ENCODE peak calls at places on chromosome 11, in eight cellular contexts. One of them, this sample, is unnamed.

GRCh38 chr11:75966546-75967287 is 151.7 kb downstream of the UVRAG start:
- DNase-seq in CD4-positive, alpha-beta T cell: no peak
- DNase-seq in SW480: no peak
- DNase-seq in NCI-H2081: no peak
- DNase-seq in progenitor cell of endocrine pancreas: no peak
- DNase-seq in AG10803: peak
- DNase-seq in NCI-H1930: no peak
- DNase-seq in SJSA1: no peak
- DNase-seq in this sample: no peak

GRCh38 chr11:76094729-76095128 is 111.6 kb downstream of the WNT11 start:
- DNase-seq in NCI-H1930: no peak
- DNase-seq in NCI-H2081: no peak
- DNase-seq in SW480: no peak
- DNase-seq in progenitor cell of endocrine pancreas: no peak
- DNase-seq in CD4-positive, alpha-beta T cell: no peak
- DNase-seq in SJSA1: no peak
- DNase-seq in AG10803: no peak
- DNase-seq in this sample: no peak

GRCh38 chr11:9701799-9702198 is 37.9 kb downstream of the SWAP70 start:
- DNase-seq in CD4-positive, alpha-beta T cell: no peak
- DNase-seq in SW480: no peak
- DNase-seq in NCI-H1930: no peak
- DNase-seq in SJSA1: no peak
- DNase-seq in NCI-H2081: no peak
- DNase-seq in progenitor cell of endocrine pancreas: no peak
- DNase-seq in AG10803: no peak
- DNase-seq in this sample: no peak

GRCh38 chr11:109405671-109406070 is 16.3 kb upstream of the C11orf87 start:
- DNase-seq in NCI-H2081: no peak
- DNase-seq in SJSA1: no peak
- DNase-seq in AG10803: no peak
- DNase-seq in NCI-H1930: no peak
- DNase-seq in CD4-positive, alpha-beta T cell: no peak
- DNase-seq in SW480: no peak
- DNase-seq in progenitor cell of endocrine pancreas: no peak
- DNase-seq in this sample: no peak

GRCh38 chr11:132158091-132158490 is 787.7 kb downstream of the NTM start:
- DNase-seq in NCI-H2081: peak
- DNase-seq in CD4-positive, alpha-beta T cell: no peak
- DNase-seq in progenitor cell of endocrine pancreas: no peak
- DNase-seq in NCI-H1930: peak
- DNase-seq in AG10803: peak
- DNase-seq in SJSA1: no peak
- DNase-seq in SW480: peak
- DNase-seq in this sample: no peak

GRCh38 chr11:122843281-122844150 is 5.2 kb downstream of the CRTAM start:
- DNase-seq in CD4-positive, alpha-beta T cell: no peak
- DNase-seq in SJSA1: no peak
- DNase-seq in NCI-H1930: no peak
- DNase-seq in NCI-H2081: peak
- DNase-seq in SW480: no peak
- DNase-seq in progenitor cell of endocrine pancreas: no peak
- DNase-seq in AG10803: no peak
- DNase-seq in this sample: no peak

GRCh38 chr11:111652184-111652583 is 49.9 kb downstream of the SIK2 start:
- DNase-seq in progenitor cell of endocrine pancreas: no peak
- DNase-seq in NCI-H2081: no peak
- DNase-seq in SW480: no peak
- DNase-seq in NCI-H1930: no peak
- DNase-seq in CD4-positive, alpha-beta T cell: no peak
- DNase-seq in AG10803: peak
- DNase-seq in SJSA1: no peak
- DNase-seq in this sample: no peak

GRCh38 chr11:93143800-93144199 is 54.0 kb downstream of the SLC36A4 start:
- DNase-seq in SJSA1: no peak
- DNase-seq in NCI-H2081: no peak
- DNase-seq in AG10803: no peak
- DNase-seq in SW480: no peak
- DNase-seq in NCI-H1930: no peak
- DNase-seq in CD4-positive, alpha-beta T cell: no peak
- DNase-seq in progenitor cell of endocrine pancreas: no peak
- DNase-seq in this sample: no peak

GRCh38 chr11:33515347-33515746 is 185.3 kb downstream of the C11orf91 start:
- DNase-seq in NCI-H2081: no peak
- DNase-seq in AG10803: peak
- DNase-seq in CD4-positive, alpha-beta T cell: no peak
- DNase-seq in NCI-H1930: no peak
- DNase-seq in SW480: no peak
- DNase-seq in SJSA1: no peak
- DNase-seq in progenitor cell of endocrine pancreas: no peak
- DNase-seq in this sample: no peak

GRCh38 chr11:12625438-12626071 is 48.7 kb upstream of the TEAD1 start:
- DNase-seq in SJSA1: peak
- DNase-seq in progenitor cell of endocrine pancreas: no peak
- DNase-seq in NCI-H1930: no peak
- DNase-seq in AG10803: peak
- DNase-seq in NCI-H2081: no peak
- DNase-seq in SW480: no peak
- DNase-seq in CD4-positive, alpha-beta T cell: no peak
- DNase-seq in this sample: no peak

GRCh38 chr11:27216268-27217149 is 146.5 kb downstream of the CCDC34 start:
- DNase-seq in progenitor cell of endocrine pancreas: no peak
- DNase-seq in SJSA1: no peak
- DNase-seq in NCI-H2081: peak
- DNase-seq in SW480: no peak
- DNase-seq in AG10803: peak
- DNase-seq in CD4-positive, alpha-beta T cell: no peak
- DNase-seq in NCI-H1930: no peak
- DNase-seq in this sample: no peak

GRCh38 chr11:46270707-46271106 is 6.8 kb upstream of the CREB3L1 start:
- DNase-seq in SW480: no peak
- DNase-seq in NCI-H1930: no peak
- DNase-seq in AG10803: no peak
- DNase-seq in NCI-H2081: no peak
- DNase-seq in progenitor cell of endocrine pancreas: no peak
- DNase-seq in SJSA1: no peak
- DNase-seq in CD4-positive, alpha-beta T cell: no peak
- DNase-seq in this sample: no peak

GRCh38 chr11:70315726-70316125 is 45.2 kb downstream of the PPFIA1 start:
- DNase-seq in CD4-positive, alpha-beta T cell: no peak
- DNase-seq in NCI-H2081: no peak
- DNase-seq in SW480: no peak
- DNase-seq in SJSA1: no peak
- DNase-seq in progenitor cell of endocrine pancreas: no peak
- DNase-seq in NCI-H1930: no peak
- DNase-seq in AG10803: no peak
- DNase-seq in this sample: no peak

GRCh38 chr11:118928108-118928869 is 2.6 kb upstream of the BCL9L start:
- DNase-seq in progenitor cell of endocrine pancreas: peak
- DNase-seq in SJSA1: peak
- DNase-seq in AG10803: peak
- DNase-seq in NCI-H1930: peak
- DNase-seq in NCI-H2081: peak
- DNase-seq in CD4-positive, alpha-beta T cell: peak
- DNase-seq in SW480: peak
- DNase-seq in this sample: peak

GRCh38 chr11:114326776-114327175 is 30.6 kb downstream of the NNMT start:
- DNase-seq in NCI-H1930: no peak
- DNase-seq in SW480: no peak
- DNase-seq in NCI-H2081: no peak
- DNase-seq in progenitor cell of endocrine pancreas: no peak
- DNase-seq in SJSA1: no peak
- DNase-seq in AG10803: no peak
- DNase-seq in CD4-positive, alpha-beta T cell: no peak
- DNase-seq in this sample: no peak

GRCh38 chr11:74620537-74620936 is 28.2 kb downstream of the POLD3 start:
- DNase-seq in CD4-positive, alpha-beta T cell: no peak
- DNase-seq in NCI-H1930: no peak
- DNase-seq in AG10803: peak
- DNase-seq in NCI-H2081: no peak
- DNase-seq in SJSA1: no peak
- DNase-seq in SW480: no peak
- DNase-seq in progenitor cell of endocrine pancreas: no peak
- DNase-seq in this sample: no peak

GRCh38 chr11:90178751-90179150 is 44.1 kb downstream of the CHORDC1 start:
- DNase-seq in SJSA1: no peak
- DNase-seq in AG10803: no peak
- DNase-seq in NCI-H2081: no peak
- DNase-seq in CD4-positive, alpha-beta T cell: no peak
- DNase-seq in SW480: peak
- DNase-seq in progenitor cell of endocrine pancreas: no peak
- DNase-seq in NCI-H1930: no peak
- DNase-seq in this sample: no peak

GRCh38 chr11:57649826-57650738 is at the start of gene YPEL4:
- DNase-seq in CD4-positive, alpha-beta T cell: peak
- DNase-seq in NCI-H2081: no peak
- DNase-seq in NCI-H1930: no peak
- DNase-seq in AG10803: peak
- DNase-seq in progenitor cell of endocrine pancreas: no peak
- DNase-seq in SW480: peak
- DNase-seq in SJSA1: peak
- DNase-seq in this sample: no peak

GRCh38 chr11:84089072-84090057 is 803.2 kb upstream of the CCDC90B start:
- DNase-seq in SW480: no peak
- DNase-seq in progenitor cell of endocrine pancreas: no peak
- DNase-seq in CD4-positive, alpha-beta T cell: no peak
- DNase-seq in AG10803: no peak
- DNase-seq in SJSA1: no peak
- DNase-seq in NCI-H2081: peak
- DNase-seq in NCI-H1930: no peak
- DNase-seq in this sample: no peak

GRCh38 chr11:2929880-2930704 is 872 bp upstream of the PHLDA2 start:
- DNase-seq in NCI-H1930: no peak
- DNase-seq in SW480: peak
- DNase-seq in progenitor cell of endocrine pancreas: no peak
- DNase-seq in NCI-H2081: peak
- DNase-seq in AG10803: peak
- DNase-seq in CD4-positive, alpha-beta T cell: no peak
- DNase-seq in SJSA1: peak
- DNase-seq in this sample: no peak

GRCh38 chr11:70078095-70078795 is at the start of gene ANO1:
- DNase-seq in SW480: peak
- DNase-seq in NCI-H2081: no peak
- DNase-seq in SJSA1: peak
- DNase-seq in AG10803: no peak
- DNase-seq in progenitor cell of endocrine pancreas: no peak
- DNase-seq in CD4-positive, alpha-beta T cell: no peak
- DNase-seq in NCI-H1930: no peak
- DNase-seq in this sample: no peak

GRCh38 chr11:22670803-22671202 is 4.4 kb downstream of the GAS2 start:
- DNase-seq in SW480: peak
- DNase-seq in NCI-H1930: no peak
- DNase-seq in NCI-H2081: peak
- DNase-seq in AG10803: no peak
- DNase-seq in progenitor cell of endocrine pancreas: no peak
- DNase-seq in SJSA1: no peak
- DNase-seq in CD4-positive, alpha-beta T cell: no peak
- DNase-seq in this sample: no peak

GRCh38 chr11:118916842-118917388 is 8.8 kb downstream of the BCL9L start:
- DNase-seq in AG10803: peak
- DNase-seq in SJSA1: no peak
- DNase-seq in NCI-H1930: no peak
- DNase-seq in SW480: no peak
- DNase-seq in CD4-positive, alpha-beta T cell: no peak
- DNase-seq in progenitor cell of endocrine pancreas: no peak
- DNase-seq in NCI-H2081: peak
- DNase-seq in this sample: no peak

GRCh38 chr11:34583818-34584217 is 37.1 kb upstream of the EHF start:
- DNase-seq in CD4-positive, alpha-beta T cell: no peak
- DNase-seq in progenitor cell of endocrine pancreas: no peak
- DNase-seq in SW480: no peak
- DNase-seq in NCI-H1930: no peak
- DNase-seq in SJSA1: no peak
- DNase-seq in NCI-H2081: no peak
- DNase-seq in AG10803: no peak
- DNase-seq in this sample: no peak

GRCh38 chr11:128520886-128521696 is 66.3 kb downstream of the ETS1 start:
- DNase-seq in AG10803: no peak
- DNase-seq in progenitor cell of endocrine pancreas: no peak
- DNase-seq in CD4-positive, alpha-beta T cell: no peak
- DNase-seq in NCI-H2081: no peak
- DNase-seq in SJSA1: no peak
- DNase-seq in NCI-H1930: no peak
- DNase-seq in SW480: no peak
- DNase-seq in this sample: no peak

GRCh38 chr11:1303973-1304372 is 5.5 kb downstream of the TOLLIP start:
- DNase-seq in AG10803: no peak
- DNase-seq in SW480: no peak
- DNase-seq in NCI-H2081: no peak
- DNase-seq in CD4-positive, alpha-beta T cell: no peak
- DNase-seq in NCI-H1930: no peak
- DNase-seq in progenitor cell of endocrine pancreas: no peak
- DNase-seq in SJSA1: no peak
- DNase-seq in this sample: no peak

GRCh38 chr11:76269247-76269646 is 62.9 kb upstream of the WNT11 start:
- DNase-seq in SJSA1: no peak
- DNase-seq in NCI-H2081: no peak
- DNase-seq in CD4-positive, alpha-beta T cell: no peak
- DNase-seq in progenitor cell of endocrine pancreas: no peak
- DNase-seq in NCI-H1930: no peak
- DNase-seq in AG10803: no peak
- DNase-seq in SW480: no peak
- DNase-seq in this sample: no peak

This sample was measured in NCI-H2107.